ENCODE peak calls at places on chromosomes 6 and 20, in four cellular contexts. I is AML-193, Z is fibroblast of lung, K is HT-29. C is an unnamed sample.

GRCh38 chr6:436308-437041 is 44.9 kb downstream of the IRF4 start:
- DNase-seq in I (no peak), Z (peak; percentile 94), K (no peak), C (peak; percentile 84)

GRCh38 chr20:513429-513828 is 30.2 kb downstream of the CSNK2A1 start:
- DNase-seq in I (no peak), Z (peak; percentile 29), K (no peak), C (peak; percentile 10)

GRCh38 chr6:159090530-159091306 is 45.9 kb upstream of the TAGAP start:
- DNase-seq in I (no peak), Z (no peak), K (no peak), C (no peak)

GRCh38 chr20:35511814-35512420 is 17.5 kb downstream of the C20orf173 start:
- DNase-seq in I (peak; percentile 7), Z (peak; percentile 67), K (peak; percentile 81), C (peak; percentile 36)

GRCh38 chr6:708237-708598 is 15.3 kb upstream of the EXOC2 start:
- DNase-seq in I (no peak), Z (no peak), K (no peak), C (no peak)

GRCh38 chr20:50582092-50582491 is 71.9 kb downstream of the PTPN1 start:
- DNase-seq in I (no peak), Z (no peak), K (no peak), C (no peak)

GRCh38 chr6:131038612-131039344 is 24.3 kb downstream of the EPB41L2 start:
- DNase-seq in I (no peak), Z (peak; percentile 70), K (no peak), C (peak; percentile 7)

GRCh38 chr20:5630071-5630470 is 120.1 kb upstream of the SHLD1 start:
- DNase-seq in I (no peak), Z (no peak), K (no peak), C (no peak)

GRCh38 chr6:14799928-14800327 is 445.9 kb upstream of the JARID2 start:
- DNase-seq in I (peak; percentile 73), Z (peak; percentile 92), K (peak; percentile 77), C (peak; percentile 61)

GRCh38 chr20:7196481-7196880 is 429.0 kb downstream of the BMP2 start:
- DNase-seq in I (no peak), Z (no peak), K (no peak), C (no peak)

C was measured in AG08396.